ENCODE peak calls at places on chromosomes 16 and 17, in nine cellular contexts. J is CD14-positive monocyte; L is A172; Y is CD4-positive, CD25-positive, alpha-beta regulatory T cell; T is activated T-cell treated with anti-CD3 and anti-CD28 coated beads, Interleukin-2, amount 50 U/mL, for 72 hours; S is Ammon's horn; K is neural crest cell; R is dorsolateral prefrontal cortex; W is cardiac muscle cell. E is an unnamed sample.

GRCh38 chr16:81739503-81739902 is 39.6 kb upstream of the PLCG2 start:
- DNase-seq in J (no peak), L (no peak), Y (no peak), T (no peak), S (no peak), K (no peak), R (no peak), W (no peak), E (no peak)

GRCh38 chr16:85611455-85612190 is 1.5 kb upstream of the GSE1 start:
- DNase-seq in J (no peak), L (peak; percentile 68), Y (peak; percentile 35), T (peak; percentile 64), S (peak; percentile 84), K (no peak), R (peak; percentile 82), W (peak; percentile 79), E (peak; percentile 63)

GRCh38 chr17:45338996-45339535 is 22.2 kb upstream of the MAP3K14 start:
- DNase-seq in J (no peak), L (no peak), Y (no peak), T (no peak), S (no peak), K (no peak), R (no peak), W (no peak), E (no peak)

GRCh38 chr17:40557531-40558299 is 7.6 kb downstream of the CCR7 start:
- DNase-seq in J (no peak), L (no peak), Y (no peak), T (no peak), S (no peak), K (no peak), R (no peak), W (peak; percentile 67), E (no peak)

GRCh38 chr16:15667091-15667742 is 17.2 kb downstream of the NDE1 start:
- DNase-seq in J (no peak), L (no peak), Y (no peak), T (no peak), S (no peak), K (no peak), R (no peak), W (no peak), E (no peak)

GRCh38 chr16:71426069-71426879 is 15.6 kb downstream of the TLE7 start:
- DNase-seq in J (no peak), L (no peak), Y (peak; percentile 8), T (peak; percentile 37), S (peak; percentile 26), K (peak; percentile 65), R (no peak), W (peak; percentile 80), E (peak; percentile 17)

GRCh38 chr17:5139454-5139725 is 23.6 kb downstream of the USP6 start:
- DNase-seq in J (no peak), L (no peak), Y (no peak), T (no peak), S (no peak), K (no peak), R (no peak), W (no peak), E (no peak)

GRCh38 chr17:74840989-74841666 is 18.6 kb downstream of the GRIN2C start:
- DNase-seq in J (peak; percentile 69), L (peak; percentile 53), Y (no peak), T (no peak), S (peak; percentile 84), K (no peak), R (peak; percentile 69), W (peak; percentile 64), E (peak; percentile 81)

GRCh38 chr16:29857133-29857760 is 5.8 kb downstream of the CDIPT start:
- DNase-seq in J (no peak), L (peak; percentile 29), Y (no peak), T (no peak), S (no peak), K (no peak), R (no peak), W (peak; percentile 72), E (no peak)

GRCh38 chr16:7921360-7921759 is 588.7 kb downstream of the RBFOX1 start:
- DNase-seq in J (no peak), L (no peak), Y (no peak), T (no peak), S (no peak), K (no peak), R (no peak), W (no peak), E (peak; percentile 2)